ENCODE peak calls at places on chromosomes 11 and 22, in seven cellular contexts. Q is vagina, Y is omental fat pad, Z is ovary, D is fibroblast of pulmonary artery, I is B cell, W is AG04450. R is an unnamed sample.

GRCh38 chr22:49363526-49364230 is 464.0 kb downstream of the BRD1 start:
- DNase-seq in W (no peak), I (no peak), Q (no peak), D (no peak), Y (no peak), Z (no peak), R (no peak)

GRCh38 chr22:19368876-19369275 is 62.7 kb downstream of the HIRA start:
- DNase-seq in Q (no peak), D (no peak), I (no peak), W (no peak), Y (no peak), Z (no peak), R (no peak)

GRCh38 chr11:10459029-10459970 is 4.2 kb downstream of the AMPD3 start:
- DNase-seq in Q (peak; percentile 82), D (peak; percentile 10), I (peak; percentile 83), W (no peak), Z (no peak), Y (no peak), R (no peak)

GRCh38 chr11:4181780-4182721 is 87.5 kb downstream of the RRM1 start:
- DNase-seq in Q (no peak), Y (no peak), W (peak; percentile 16), D (peak; percentile 64), I (no peak), Z (peak; percentile 33), R (peak; percentile 4)

GRCh38 chr11:464316-464715 is 14.2 kb downstream of the PTDSS2 start:
- DNase-seq in I (no peak), Y (no peak), Q (no peak), Z (no peak), D (no peak), W (no peak), R (no peak)

GRCh38 chr11:76587810-76588454 is 82.6 kb downstream of the LRRC32 start:
- DNase-seq in D (no peak), Z (no peak), Q (no peak), Y (no peak), W (no peak), I (no peak), R (no peak)

GRCh38 chr22:26949193-26949592 is 291.8 kb downstream of the MIAT start:
- DNase-seq in I (no peak), Z (no peak), Q (no peak), D (peak; percentile 45), W (no peak), Y (no peak), R (no peak)

GRCh38 chr11:10909141-10909883 is 51.5 kb upstream of the ZBED5 start:
- DNase-seq in Z (no peak), Y (no peak), D (no peak), Q (no peak), W (no peak), I (no peak), R (no peak)

GRCh38 chr11:116509566-116509965 is 263.2 kb downstream of the BUD13 start:
- DNase-seq in I (no peak), Z (no peak), W (no peak), Q (no peak), D (no peak), Y (no peak), R (no peak)

GRCh38 chr11:123188508-123189165 is 6.4 kb downstream of the CLMP start:
- DNase-seq in W (peak; percentile 91), I (no peak), Z (no peak), Y (no peak), Q (no peak), D (peak; percentile 85), R (no peak)

GRCh38 chr11:133507185-133507584 is 25.1 kb downstream of the OPCML start:
- DNase-seq in D (no peak), W (no peak), Q (no peak), Z (no peak), Y (no peak), I (no peak), R (no peak)

GRCh38 chr11:83092488-83093384 is 21.0 kb upstream of the RAB30 start:
- DNase-seq in W (no peak), Q (no peak), I (no peak), Y (no peak), D (no peak), Z (no peak), R (peak; percentile 67)

GRCh38 chr11:46279393-46280099 is 2.1 kb downstream of the CREB3L1 start:
- DNase-seq in Q (no peak), Z (peak; percentile 79), W (no peak), D (peak; percentile 83), I (no peak), Y (no peak), R (no peak)

GRCh38 chr11:133518702-133519264 is 13.5 kb downstream of the OPCML start:
- DNase-seq in W (no peak), Q (no peak), D (no peak), I (no peak), Z (no peak), Y (no peak), R (no peak)

GRCh38 chr11:113862430-113862829 is 12.9 kb downstream of the USP28 start:
- DNase-seq in I (no peak), D (peak; percentile 25), Q (no peak), Z (no peak), Y (no peak), W (no peak), R (no peak)

GRCh38 chr11:26841818-26842457 is 120.1 kb upstream of the SLC5A12 start:
- DNase-seq in Y (no peak), Z (no peak), Q (no peak), I (no peak), W (no peak), D (peak; percentile 80), R (no peak)

GRCh38 chr22:49929553-49929979 is 11.1 kb downstream of the CRELD2 start:
- DNase-seq in I (peak; percentile 89), Z (peak; percentile 78), Q (no peak), D (peak; percentile 35), Y (no peak), W (no peak), R (no peak)

GRCh38 chr11:46215208-46215931 is 62.1 kb upstream of the CREB3L1 start:
- DNase-seq in D (no peak), W (no peak), Z (no peak), I (no peak), Y (no peak), Q (no peak), R (no peak)

GRCh38 chr11:19592842-19593241 is 119.8 kb upstream of the NAV2 start:
- DNase-seq in Q (no peak), I (no peak), W (no peak), D (peak; percentile 18), Z (no peak), Y (no peak), R (no peak)

GRCh38 chr11:107787733-107788132 is 70.9 kb downstream of the SLC35F2 start:
- DNase-seq in Y (no peak), D (no peak), Q (no peak), Z (no peak), I (no peak), W (no peak), R (no peak)

GRCh38 chr22:39416319-39416718 is 16.7 kb downstream of the TAB1 start:
- DNase-seq in I (no peak), D (no peak), W (no peak), Z (no peak), Q (no peak), Y (no peak), R (no peak)

GRCh38 chr11:129625930-129626329 is 189.7 kb upstream of the TMEM45B start:
- DNase-seq in D (no peak), Z (no peak), I (no peak), Q (no peak), Y (no peak), W (no peak), R (no peak)

GRCh38 chr11:924406-925157 is 1.1 kb upstream of the AP2A2 start:
- DNase-seq in W (no peak), Q (no peak), Y (no peak), Z (peak; percentile 61), D (no peak), I (no peak), R (no peak)

GRCh38 chr11:69455969-69456368 is 25.5 kb upstream of the LINC01488 start:
- DNase-seq in Z (no peak), W (no peak), I (no peak), Y (no peak), D (no peak), Q (no peak), R (no peak)

GRCh38 chr11:45921561-45922424 is 663 bp upstream of the LARGE2 start:
- DNase-seq in Q (no peak), W (no peak), D (no peak), Y (no peak), I (no peak), Z (no peak), R (no peak)

GRCh38 chr11:13279487-13279834 is 1.9 kb downstream of the BMAL1 start:
- DNase-seq in Y (no peak), I (no peak), Q (no peak), W (no peak), D (no peak), Z (no peak), R (no peak)
- TF ChIP-seq CTCF in Y (no peak), I (no peak), Q (no peak), W (no peak), D (no peak), Z (no peak), R (no peak)

DNA sequence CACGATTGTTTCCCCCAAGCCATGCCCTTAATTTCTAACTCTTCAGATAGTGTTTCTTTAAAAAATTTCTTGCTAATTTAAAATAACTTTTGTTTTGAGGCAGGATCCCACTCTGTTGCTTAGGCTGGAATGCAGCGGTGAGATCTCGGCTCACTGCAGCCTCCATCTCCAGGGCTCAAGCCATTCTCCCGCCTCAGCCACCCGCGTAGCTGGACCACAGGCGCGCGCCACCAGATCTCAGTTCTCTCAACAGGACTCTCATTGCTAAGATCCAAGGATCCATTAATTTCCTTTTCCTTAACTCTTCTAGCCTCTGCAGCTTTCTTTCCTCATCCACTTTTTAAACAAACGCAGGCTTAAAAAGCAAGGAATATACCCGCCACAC is 323 bp upstream of the MED17 start:
- DNase-seq in Z (no peak), Y (no peak), W (peak; percentile 1), Q (no peak), I (no peak), D (no peak), R (no peak)
- TF ChIP-seq CTCF in Z (no peak), Y (no peak), W (no peak), Q (no peak), I (no peak), D (no peak), R (no peak)

DNA sequence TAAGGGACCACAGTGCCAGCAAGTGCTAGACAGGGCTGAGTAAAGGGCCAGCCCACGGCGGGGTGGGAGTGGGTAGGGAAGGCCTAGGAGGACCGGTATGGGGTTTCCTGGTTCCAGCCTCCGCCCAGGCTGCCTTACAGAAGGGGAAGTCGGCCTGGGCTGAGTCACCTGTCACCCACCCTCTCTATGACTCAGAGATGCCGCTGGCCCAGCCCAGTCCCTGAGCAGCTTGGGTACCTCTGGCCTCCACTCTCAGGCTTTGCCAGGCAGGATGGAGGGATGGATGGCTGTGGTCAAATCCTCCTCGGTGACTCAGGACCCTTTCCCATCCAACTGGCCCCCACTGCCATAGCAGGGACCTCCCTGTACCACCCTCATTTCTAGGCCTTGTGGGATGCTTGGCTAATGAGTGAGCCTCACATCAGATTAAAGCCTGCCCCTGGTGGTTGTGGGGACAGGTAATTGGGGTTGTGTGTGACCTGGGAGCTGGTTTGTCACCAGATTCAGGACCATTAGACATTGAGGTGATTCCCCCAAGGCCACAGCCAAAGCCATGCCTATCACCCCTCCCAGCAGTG is 13.9 kb downstream of the SLC35E4 start:
- DNase-seq in I (peak; percentile 61), Z (no peak), Q (no peak), Y (peak; percentile 25), D (peak; percentile 66), W (no peak), R (no peak)
- TF ChIP-seq CTCF in I (no peak), Z (no peak), Q (no peak), Y (no peak), D (no peak), W (no peak), R (peak; percentile 38)

GRCh38 chr22:45344339-45344738 is 34.6 kb downstream of the FAM118A start:
- DNase-seq in W (no peak), Q (no peak), Z (no peak), Y (no peak), D (peak; percentile 31), I (no peak), R (no peak)
- TF ChIP-seq CTCF in W (peak; percentile 23), Q (no peak), Z (no peak), Y (no peak), D (peak; percentile 25), I (no peak), R (peak; percentile 33)